ENCODE peak calls at places on chromosome 5, in nine cellular contexts. One of them, this sample, is unnamed.

GRCh38 chr5:176629853-176630680 is at the start of the genes EIF4E1B and SNCB:
- DNase-seq in heart right ventricle: peak
- DNase-seq in right lobe of liver: no peak
- DNase-seq in SK-N-MC: no peak
- DNase-seq in SJCRH30: no peak
- DNase-seq in dorsolateral prefrontal cortex: peak
- DNase-seq in WERI-Rb-1: peak
- DNase-seq in IMR-90: no peak
- DNase-seq in fibroblast of lung: peak
- DNase-seq in this sample: no peak

GRCh38 chr5:150106669-150107068 is 20.3 kb upstream of the CSF1R start:
- DNase-seq in WERI-Rb-1: no peak
- DNase-seq in SJCRH30: no peak
- DNase-seq in right lobe of liver: peak
- DNase-seq in heart right ventricle: no peak
- DNase-seq in fibroblast of lung: no peak
- DNase-seq in SK-N-MC: no peak
- DNase-seq in dorsolateral prefrontal cortex: peak
- DNase-seq in IMR-90: no peak
- DNase-seq in this sample: no peak

GRCh38 chr5:37786855-37787254 is 53.0 kb downstream of the GDNF start:
- DNase-seq in dorsolateral prefrontal cortex: no peak
- DNase-seq in IMR-90: peak
- DNase-seq in SK-N-MC: no peak
- DNase-seq in heart right ventricle: no peak
- DNase-seq in fibroblast of lung: peak
- DNase-seq in WERI-Rb-1: no peak
- DNase-seq in right lobe of liver: no peak
- DNase-seq in SJCRH30: no peak
- DNase-seq in this sample: no peak

GRCh38 chr5:40904994-40905306 is 4.3 kb upstream of the C7 start:
- DNase-seq in IMR-90: no peak
- DNase-seq in heart right ventricle: no peak
- DNase-seq in WERI-Rb-1: no peak
- DNase-seq in SK-N-MC: no peak
- DNase-seq in fibroblast of lung: no peak
- DNase-seq in dorsolateral prefrontal cortex: no peak
- DNase-seq in right lobe of liver: no peak
- DNase-seq in SJCRH30: no peak
- DNase-seq in this sample: no peak

GRCh38 chr5:62144395-62145022 is 161.5 kb upstream of the KIF2A start:
- DNase-seq in SJCRH30: no peak
- DNase-seq in WERI-Rb-1: no peak
- DNase-seq in dorsolateral prefrontal cortex: peak
- DNase-seq in IMR-90: no peak
- DNase-seq in heart right ventricle: no peak
- DNase-seq in right lobe of liver: no peak
- DNase-seq in SK-N-MC: no peak
- DNase-seq in fibroblast of lung: no peak
- DNase-seq in this sample: no peak

GRCh38 chr5:54844905-54845566 is 140.4 kb downstream of the ESM1 start:
- DNase-seq in heart right ventricle: no peak
- DNase-seq in WERI-Rb-1: no peak
- DNase-seq in IMR-90: peak
- DNase-seq in dorsolateral prefrontal cortex: no peak
- DNase-seq in right lobe of liver: no peak
- DNase-seq in fibroblast of lung: peak
- DNase-seq in SJCRH30: no peak
- DNase-seq in SK-N-MC: peak
- DNase-seq in this sample: no peak

GRCh38 chr5:59016925-59017324 is 434.1 kb downstream of the RAB3C start:
- DNase-seq in SJCRH30: no peak
- DNase-seq in fibroblast of lung: no peak
- DNase-seq in right lobe of liver: no peak
- DNase-seq in IMR-90: no peak
- DNase-seq in WERI-Rb-1: no peak
- DNase-seq in heart right ventricle: no peak
- DNase-seq in SK-N-MC: no peak
- DNase-seq in dorsolateral prefrontal cortex: no peak
- DNase-seq in this sample: no peak

GRCh38 chr5:116557669-116558271 is 16.9 kb downstream of the SEMA6A start:
- DNase-seq in WERI-Rb-1: peak
- DNase-seq in heart right ventricle: no peak
- DNase-seq in dorsolateral prefrontal cortex: no peak
- DNase-seq in SJCRH30: no peak
- DNase-seq in IMR-90: peak
- DNase-seq in SK-N-MC: no peak
- DNase-seq in fibroblast of lung: peak
- DNase-seq in right lobe of liver: no peak
- DNase-seq in this sample: no peak

GRCh38 chr5:179814090-179814489 is 6.6 kb upstream of the SQSTM1 start:
- DNase-seq in WERI-Rb-1: no peak
- DNase-seq in dorsolateral prefrontal cortex: no peak
- DNase-seq in IMR-90: no peak
- DNase-seq in fibroblast of lung: no peak
- DNase-seq in SJCRH30: no peak
- DNase-seq in heart right ventricle: no peak
- DNase-seq in SK-N-MC: no peak
- DNase-seq in right lobe of liver: no peak
- DNase-seq in this sample: no peak

DNA sequence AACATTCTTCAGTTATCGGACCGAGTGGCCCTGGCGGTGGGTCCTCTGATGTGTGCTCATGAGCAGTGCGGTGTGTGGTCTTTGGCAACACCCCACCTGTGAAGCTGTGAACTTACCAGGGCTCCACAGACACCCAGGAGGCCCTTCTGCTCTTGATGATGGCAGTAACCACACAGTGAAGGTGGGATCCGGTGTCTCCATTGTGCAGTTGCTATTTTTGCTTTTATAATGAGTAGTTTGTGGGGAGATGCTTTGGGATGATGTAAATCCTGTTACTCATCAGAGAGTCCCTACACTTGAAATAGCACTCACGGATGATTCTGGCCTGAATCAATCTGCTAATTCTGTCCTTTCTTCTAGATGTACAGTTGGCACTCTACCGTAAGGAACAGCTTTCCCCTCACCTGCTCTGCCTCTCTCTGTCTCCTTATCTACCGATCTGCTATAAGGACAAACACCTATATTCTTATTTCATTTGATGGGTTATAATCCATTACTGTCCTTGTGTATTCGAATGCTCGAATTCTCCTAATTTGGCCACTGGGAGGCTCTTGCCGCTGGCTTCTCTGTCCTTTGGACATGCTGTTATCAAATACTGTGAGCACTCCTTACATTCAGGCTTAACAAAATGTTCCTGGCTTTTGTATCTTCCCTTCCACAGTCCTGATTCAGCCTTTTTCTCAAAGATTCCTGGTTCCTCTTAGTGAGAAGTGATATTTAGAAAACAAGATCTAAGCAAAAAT is 20.2 kb downstream of the ATPSCKMT start:
- DNase-seq in dorsolateral prefrontal cortex: no peak
- DNase-seq in SJCRH30: no peak
- DNase-seq in WERI-Rb-1: no peak
- DNase-seq in heart right ventricle: no peak
- DNase-seq in IMR-90: peak
- DNase-seq in right lobe of liver: no peak
- DNase-seq in SK-N-MC: no peak
- DNase-seq in fibroblast of lung: peak
- DNase-seq in this sample: no peak
- H3K27ac ChIP-seq in dorsolateral prefrontal cortex: no peak
- H3K27ac ChIP-seq in SJCRH30: no peak
- H3K27ac ChIP-seq in WERI-Rb-1: no peak
- H3K27ac ChIP-seq in heart right ventricle: no peak
- H3K27ac ChIP-seq in IMR-90: peak
- H3K27ac ChIP-seq in right lobe of liver: no peak
- H3K27ac ChIP-seq in SK-N-MC: no peak
- H3K27ac ChIP-seq in fibroblast of lung: no peak
- H3K27ac ChIP-seq in this sample: no peak

GRCh38 chr5:2579126-2579525 is 172.4 kb downstream of the IRX2 start:
- DNase-seq in dorsolateral prefrontal cortex: no peak
- DNase-seq in IMR-90: no peak
- DNase-seq in heart right ventricle: no peak
- DNase-seq in fibroblast of lung: no peak
- DNase-seq in WERI-Rb-1: peak
- DNase-seq in SJCRH30: no peak
- DNase-seq in right lobe of liver: no peak
- DNase-seq in SK-N-MC: no peak
- DNase-seq in this sample: no peak
- H3K27ac ChIP-seq in dorsolateral prefrontal cortex: no peak
- H3K27ac ChIP-seq in IMR-90: no peak
- H3K27ac ChIP-seq in heart right ventricle: no peak
- H3K27ac ChIP-seq in fibroblast of lung: no peak
- H3K27ac ChIP-seq in WERI-Rb-1: no peak
- H3K27ac ChIP-seq in SJCRH30: no peak
- H3K27ac ChIP-seq in right lobe of liver: no peak
- H3K27ac ChIP-seq in SK-N-MC: no peak
- H3K27ac ChIP-seq in this sample: no peak

GRCh38 chr5:132388244-132389050 is 18.9 kb downstream of the SLC22A5 start:
- DNase-seq in SK-N-MC: no peak
- DNase-seq in heart right ventricle: peak
- DNase-seq in WERI-Rb-1: no peak
- DNase-seq in dorsolateral prefrontal cortex: no peak
- DNase-seq in fibroblast of lung: peak
- DNase-seq in IMR-90: peak
- DNase-seq in right lobe of liver: peak
- DNase-seq in SJCRH30: no peak
- DNase-seq in this sample: no peak

GRCh38 chr5:132387649-132388117 is 18.2 kb downstream of the SLC22A5 start:
- DNase-seq in SK-N-MC: no peak
- DNase-seq in right lobe of liver: peak
- DNase-seq in WERI-Rb-1: no peak
- DNase-seq in SJCRH30: peak
- DNase-seq in IMR-90: peak
- DNase-seq in fibroblast of lung: peak
- DNase-seq in dorsolateral prefrontal cortex: no peak
- DNase-seq in heart right ventricle: peak
- DNase-seq in this sample: no peak

GRCh38 chr5:132389051-132389331 is 19.5 kb downstream of the SLC22A5 start:
- DNase-seq in SK-N-MC: no peak
- DNase-seq in heart right ventricle: no peak
- DNase-seq in dorsolateral prefrontal cortex: no peak
- DNase-seq in fibroblast of lung: no peak
- DNase-seq in SJCRH30: no peak
- DNase-seq in right lobe of liver: no peak
- DNase-seq in WERI-Rb-1: no peak
- DNase-seq in IMR-90: no peak
- DNase-seq in this sample: no peak

GRCh38 chr5:132385321-132386105 is 16.0 kb downstream of the SLC22A5 start:
- DNase-seq in SK-N-MC: no peak
- DNase-seq in dorsolateral prefrontal cortex: peak
- DNase-seq in IMR-90: peak
- DNase-seq in SJCRH30: peak
- DNase-seq in fibroblast of lung: peak
- DNase-seq in heart right ventricle: peak
- DNase-seq in right lobe of liver: peak
- DNase-seq in WERI-Rb-1: peak
- DNase-seq in this sample: no peak

GRCh38 chr5:132386644-132387286 is 17.3 kb downstream of the SLC22A5 start:
- DNase-seq in IMR-90: peak
- DNase-seq in WERI-Rb-1: peak
- DNase-seq in heart right ventricle: peak
- DNase-seq in right lobe of liver: peak
- DNase-seq in fibroblast of lung: peak
- DNase-seq in dorsolateral prefrontal cortex: peak
- DNase-seq in SK-N-MC: no peak
- DNase-seq in SJCRH30: peak
- DNase-seq in this sample: no peak
- H3K27ac ChIP-seq in IMR-90: peak
- H3K27ac ChIP-seq in WERI-Rb-1: peak
- H3K27ac ChIP-seq in heart right ventricle: peak
- H3K27ac ChIP-seq in right lobe of liver: peak
- H3K27ac ChIP-seq in fibroblast of lung: peak
- H3K27ac ChIP-seq in dorsolateral prefrontal cortex: peak
- H3K27ac ChIP-seq in SK-N-MC: no peak
- H3K27ac ChIP-seq in SJCRH30: no peak
- H3K27ac ChIP-seq in this sample: no peak

DNA sequence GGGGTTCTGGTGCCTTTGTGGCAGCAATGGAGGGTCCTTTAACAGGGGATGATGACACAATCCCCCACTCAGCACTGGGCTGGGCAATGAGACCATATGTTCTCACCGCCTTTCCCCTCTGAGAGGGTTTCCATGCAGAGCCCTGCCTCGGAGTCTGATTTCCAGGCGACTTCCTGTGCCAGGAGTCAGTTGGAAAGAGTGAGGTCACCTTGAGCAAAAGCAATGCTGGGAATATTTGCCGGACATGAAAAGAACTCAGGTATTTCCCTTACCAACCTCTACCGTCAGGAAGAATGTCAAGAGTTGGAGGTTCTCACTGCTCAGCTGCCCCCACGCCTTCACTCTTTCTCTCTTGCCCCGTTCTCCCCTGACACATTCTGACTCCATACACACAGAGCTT is 284.2 kb upstream of the IRX1 start:
- DNase-seq in WERI-Rb-1: no peak
- DNase-seq in SK-N-MC: no peak
- DNase-seq in heart right ventricle: no peak
- DNase-seq in right lobe of liver: no peak
- DNase-seq in fibroblast of lung: no peak
- DNase-seq in dorsolateral prefrontal cortex: no peak
- DNase-seq in SJCRH30: peak
- DNase-seq in IMR-90: no peak
- DNase-seq in this sample: no peak
- H3K27ac ChIP-seq in WERI-Rb-1: no peak
- H3K27ac ChIP-seq in SK-N-MC: no peak
- H3K27ac ChIP-seq in heart right ventricle: no peak
- H3K27ac ChIP-seq in right lobe of liver: no peak
- H3K27ac ChIP-seq in fibroblast of lung: no peak
- H3K27ac ChIP-seq in dorsolateral prefrontal cortex: peak
- H3K27ac ChIP-seq in SJCRH30: peak
- H3K27ac ChIP-seq in IMR-90: no peak
- H3K27ac ChIP-seq in this sample: no peak

DNA sequence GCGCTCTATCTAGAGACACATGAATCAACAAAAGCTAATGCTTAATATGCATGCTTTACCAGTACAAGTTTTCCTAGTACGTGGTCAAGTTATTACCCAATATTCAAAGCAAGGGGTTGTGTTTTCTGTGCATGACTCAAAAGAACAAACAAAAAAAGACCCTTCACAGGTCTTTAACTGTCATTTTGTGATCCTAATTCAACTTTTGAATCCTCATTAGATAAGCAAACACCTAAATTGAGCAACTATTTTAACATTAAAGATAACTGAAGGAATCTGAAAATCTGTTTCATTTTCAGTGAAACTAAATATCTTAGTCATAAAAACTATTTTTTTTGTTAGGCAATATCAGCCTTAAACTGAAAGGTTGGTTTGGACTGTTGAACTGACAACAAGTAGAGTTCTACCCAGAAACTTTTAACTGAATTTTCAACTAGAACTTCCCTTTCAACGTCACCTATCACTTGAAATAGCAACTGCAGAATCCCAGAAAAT is 12.5 kb downstream of the ST8SIA4 start:
- DNase-seq in right lobe of liver: no peak
- DNase-seq in dorsolateral prefrontal cortex: no peak
- DNase-seq in WERI-Rb-1: no peak
- DNase-seq in heart right ventricle: no peak
- DNase-seq in IMR-90: no peak
- DNase-seq in fibroblast of lung: peak
- DNase-seq in SJCRH30: no peak
- DNase-seq in SK-N-MC: no peak
- DNase-seq in this sample: no peak
- H3K27ac ChIP-seq in right lobe of liver: no peak
- H3K27ac ChIP-seq in dorsolateral prefrontal cortex: no peak
- H3K27ac ChIP-seq in WERI-Rb-1: no peak
- H3K27ac ChIP-seq in heart right ventricle: peak
- H3K27ac ChIP-seq in IMR-90: no peak
- H3K27ac ChIP-seq in fibroblast of lung: no peak
- H3K27ac ChIP-seq in SJCRH30: no peak
- H3K27ac ChIP-seq in SK-N-MC: no peak
- H3K27ac ChIP-seq in this sample: no peak